ENCODE peak calls at places on chromosomes 2 and 18, in five cellular contexts. One of them, this sample, is unnamed.

GRCh38 chr2:160334028-160334729 is 134.1 kb upstream of the ITGB6 start:
- DNase-seq in activated CD4-positive, alpha-beta T cell treated with anti-CD3 and anti-CD28 coated beads, Interleukin-2, amount 50 U/mL, for 48 hours: peak
- DNase-seq in AML-193: no peak
- DNase-seq in right cardiac atrium: no peak
- DNase-seq in GM20000: no peak
- DNase-seq in this sample: no peak

GRCh38 chr18:77086656-77087390 is 45.8 kb downstream of the MBP start:
- DNase-seq in right cardiac atrium: peak
- DNase-seq in AML-193: no peak
- DNase-seq in GM20000: no peak
- DNase-seq in activated CD4-positive, alpha-beta T cell treated with anti-CD3 and anti-CD28 coated beads, Interleukin-2, amount 50 U/mL, for 48 hours: no peak
- DNase-seq in this sample: no peak

GRCh38 chr18:55407191-55407590 is 180.8 kb downstream of the TCF4 start:
- DNase-seq in GM20000: no peak
- DNase-seq in activated CD4-positive, alpha-beta T cell treated with anti-CD3 and anti-CD28 coated beads, Interleukin-2, amount 50 U/mL, for 48 hours: no peak
- DNase-seq in right cardiac atrium: no peak
- DNase-seq in AML-193: no peak
- DNase-seq in this sample: no peak

GRCh38 chr2:18871430-18871829 is 282.1 kb upstream of the NT5C1B start:
- DNase-seq in activated CD4-positive, alpha-beta T cell treated with anti-CD3 and anti-CD28 coated beads, Interleukin-2, amount 50 U/mL, for 48 hours: no peak
- DNase-seq in right cardiac atrium: no peak
- DNase-seq in AML-193: no peak
- DNase-seq in GM20000: no peak
- DNase-seq in this sample: no peak

GRCh38 chr2:167702227-167702626 is 545.2 kb downstream of the STK39 start:
- DNase-seq in GM20000: no peak
- DNase-seq in right cardiac atrium: no peak
- DNase-seq in AML-193: no peak
- DNase-seq in activated CD4-positive, alpha-beta T cell treated with anti-CD3 and anti-CD28 coated beads, Interleukin-2, amount 50 U/mL, for 48 hours: no peak
- DNase-seq in this sample: no peak

GRCh38 chr2:9071584-9072124 is 68.2 kb upstream of the MBOAT2 start:
- DNase-seq in activated CD4-positive, alpha-beta T cell treated with anti-CD3 and anti-CD28 coated beads, Interleukin-2, amount 50 U/mL, for 48 hours: no peak
- DNase-seq in GM20000: no peak
- DNase-seq in right cardiac atrium: no peak
- DNase-seq in AML-193: no peak
- DNase-seq in this sample: no peak

GRCh38 chr2:128196026-128196822 is 105.2 kb downstream of the UGGT1 start:
- DNase-seq in activated CD4-positive, alpha-beta T cell treated with anti-CD3 and anti-CD28 coated beads, Interleukin-2, amount 50 U/mL, for 48 hours: no peak
- DNase-seq in right cardiac atrium: no peak
- DNase-seq in GM20000: no peak
- DNase-seq in AML-193: no peak
- DNase-seq in this sample: no peak

GRCh38 chr18:50726960-50727589 is 92.7 kb downstream of the MRO start:
- DNase-seq in GM20000: peak
- DNase-seq in AML-193: no peak
- DNase-seq in activated CD4-positive, alpha-beta T cell treated with anti-CD3 and anti-CD28 coated beads, Interleukin-2, amount 50 U/mL, for 48 hours: no peak
- DNase-seq in right cardiac atrium: no peak
- DNase-seq in this sample: no peak

GRCh38 chr18:74271656-74272055 is 20.1 kb downstream of the CYB5A start:
- DNase-seq in AML-193: no peak
- DNase-seq in right cardiac atrium: no peak
- DNase-seq in activated CD4-positive, alpha-beta T cell treated with anti-CD3 and anti-CD28 coated beads, Interleukin-2, amount 50 U/mL, for 48 hours: no peak
- DNase-seq in GM20000: no peak
- DNase-seq in this sample: no peak

GRCh38 chr18:6054443-6054842 is 159.1 kb upstream of the TMEM200C start:
- DNase-seq in activated CD4-positive, alpha-beta T cell treated with anti-CD3 and anti-CD28 coated beads, Interleukin-2, amount 50 U/mL, for 48 hours: no peak
- DNase-seq in GM20000: no peak
- DNase-seq in right cardiac atrium: peak
- DNase-seq in AML-193: no peak
- DNase-seq in this sample: no peak

GRCh38 chr18:36372902-36373301 is 75.4 kb downstream of the FHOD3 start:
- DNase-seq in GM20000: no peak
- DNase-seq in activated CD4-positive, alpha-beta T cell treated with anti-CD3 and anti-CD28 coated beads, Interleukin-2, amount 50 U/mL, for 48 hours: no peak
- DNase-seq in AML-193: peak
- DNase-seq in right cardiac atrium: no peak
- DNase-seq in this sample: no peak

GRCh38 chr2:237413293-237414055 is 490 bp downstream of the COL6A3 start:
- DNase-seq in activated CD4-positive, alpha-beta T cell treated with anti-CD3 and anti-CD28 coated beads, Interleukin-2, amount 50 U/mL, for 48 hours: no peak
- DNase-seq in right cardiac atrium: peak
- DNase-seq in GM20000: no peak
- DNase-seq in AML-193: no peak
- DNase-seq in this sample: no peak

GRCh38 chr18:45456076-45457066 is 158.9 kb upstream of the SLC14A2 start:
- DNase-seq in right cardiac atrium: peak
- DNase-seq in AML-193: peak
- DNase-seq in activated CD4-positive, alpha-beta T cell treated with anti-CD3 and anti-CD28 coated beads, Interleukin-2, amount 50 U/mL, for 48 hours: no peak
- DNase-seq in GM20000: no peak
- DNase-seq in this sample: no peak

GRCh38 chr2:211181626-211182025 is 625.2 kb downstream of the CPS1 start:
- DNase-seq in AML-193: no peak
- DNase-seq in GM20000: no peak
- DNase-seq in right cardiac atrium: peak
- DNase-seq in activated CD4-positive, alpha-beta T cell treated with anti-CD3 and anti-CD28 coated beads, Interleukin-2, amount 50 U/mL, for 48 hours: no peak
- DNase-seq in this sample: no peak

GRCh38 chr2:141015339-141016047 is 1115.3 kb downstream of the LRP1B start:
- DNase-seq in GM20000: no peak
- DNase-seq in right cardiac atrium: peak
- DNase-seq in AML-193: no peak
- DNase-seq in activated CD4-positive, alpha-beta T cell treated with anti-CD3 and anti-CD28 coated beads, Interleukin-2, amount 50 U/mL, for 48 hours: no peak
- DNase-seq in this sample: no peak

GRCh38 chr2:55364189-55365055 is 55.2 kb downstream of the CCDC88A start:
- DNase-seq in GM20000: no peak
- DNase-seq in AML-193: peak
- DNase-seq in activated CD4-positive, alpha-beta T cell treated with anti-CD3 and anti-CD28 coated beads, Interleukin-2, amount 50 U/mL, for 48 hours: no peak
- DNase-seq in right cardiac atrium: no peak
- DNase-seq in this sample: no peak

GRCh38 chr2:205869439-205869838 is 187.1 kb downstream of the NRP2 start:
- DNase-seq in right cardiac atrium: no peak
- DNase-seq in activated CD4-positive, alpha-beta T cell treated with anti-CD3 and anti-CD28 coated beads, Interleukin-2, amount 50 U/mL, for 48 hours: no peak
- DNase-seq in AML-193: peak
- DNase-seq in GM20000: no peak
- DNase-seq in this sample: no peak

GRCh38 chr18:31508781-31509180 is 10.8 kb downstream of the DSG2 start:
- DNase-seq in activated CD4-positive, alpha-beta T cell treated with anti-CD3 and anti-CD28 coated beads, Interleukin-2, amount 50 U/mL, for 48 hours: no peak
- DNase-seq in right cardiac atrium: no peak
- DNase-seq in AML-193: no peak
- DNase-seq in GM20000: no peak
- DNase-seq in this sample: no peak

GRCh38 chr2:63614448-63614968 is 25.7 kb downstream of the MDH1 start:
- DNase-seq in AML-193: no peak
- DNase-seq in activated CD4-positive, alpha-beta T cell treated with anti-CD3 and anti-CD28 coated beads, Interleukin-2, amount 50 U/mL, for 48 hours: no peak
- DNase-seq in GM20000: no peak
- DNase-seq in right cardiac atrium: no peak
- DNase-seq in this sample: no peak

GRCh38 chr2:210593166-210593565 is 36.8 kb downstream of the CPS1 start:
- DNase-seq in right cardiac atrium: no peak
- DNase-seq in activated CD4-positive, alpha-beta T cell treated with anti-CD3 and anti-CD28 coated beads, Interleukin-2, amount 50 U/mL, for 48 hours: no peak
- DNase-seq in AML-193: no peak
- DNase-seq in GM20000: no peak
- DNase-seq in this sample: no peak

GRCh38 chr2:18365346-18365745 is 195.1 kb downstream of the RDH14 start:
- DNase-seq in activated CD4-positive, alpha-beta T cell treated with anti-CD3 and anti-CD28 coated beads, Interleukin-2, amount 50 U/mL, for 48 hours: no peak
- DNase-seq in right cardiac atrium: no peak
- DNase-seq in AML-193: no peak
- DNase-seq in GM20000: no peak
- DNase-seq in this sample: no peak

GRCh38 chr2:135162377-135162776 is 110.3 kb downstream of the RAB3GAP1 start:
- DNase-seq in AML-193: no peak
- DNase-seq in right cardiac atrium: no peak
- DNase-seq in GM20000: no peak
- DNase-seq in activated CD4-positive, alpha-beta T cell treated with anti-CD3 and anti-CD28 coated beads, Interleukin-2, amount 50 U/mL, for 48 hours: no peak
- DNase-seq in this sample: no peak

GRCh38 chr2:176066645-176067586 is 16.8 kb downstream of the EVX2 start:
- DNase-seq in GM20000: no peak
- DNase-seq in activated CD4-positive, alpha-beta T cell treated with anti-CD3 and anti-CD28 coated beads, Interleukin-2, amount 50 U/mL, for 48 hours: no peak
- DNase-seq in right cardiac atrium: no peak
- DNase-seq in AML-193: no peak
- DNase-seq in this sample: no peak

GRCh38 chr2:119169717-119170116 is 11.2 kb upstream of the C1QL2 start:
- DNase-seq in AML-193: no peak
- DNase-seq in activated CD4-positive, alpha-beta T cell treated with anti-CD3 and anti-CD28 coated beads, Interleukin-2, amount 50 U/mL, for 48 hours: no peak
- DNase-seq in GM20000: no peak
- DNase-seq in right cardiac atrium: no peak
- DNase-seq in this sample: no peak

GRCh38 chr2:226673314-226673723 is 126.3 kb downstream of the IRS1 start:
- DNase-seq in GM20000: no peak
- DNase-seq in AML-193: no peak
- DNase-seq in activated CD4-positive, alpha-beta T cell treated with anti-CD3 and anti-CD28 coated beads, Interleukin-2, amount 50 U/mL, for 48 hours: no peak
- DNase-seq in right cardiac atrium: peak
- DNase-seq in this sample: no peak

GRCh38 chr2:54161660-54162059 is 46.2 kb downstream of the ACYP2 start:
- DNase-seq in activated CD4-positive, alpha-beta T cell treated with anti-CD3 and anti-CD28 coated beads, Interleukin-2, amount 50 U/mL, for 48 hours: no peak
- DNase-seq in right cardiac atrium: no peak
- DNase-seq in AML-193: peak
- DNase-seq in GM20000: no peak
- DNase-seq in this sample: no peak

GRCh38 chr2:53381271-53381670 is 386.3 kb upstream of the CHAC2 start:
- DNase-seq in activated CD4-positive, alpha-beta T cell treated with anti-CD3 and anti-CD28 coated beads, Interleukin-2, amount 50 U/mL, for 48 hours: no peak
- DNase-seq in GM20000: no peak
- DNase-seq in AML-193: no peak
- DNase-seq in right cardiac atrium: peak
- DNase-seq in this sample: no peak

GRCh38 chr2:80256396-80257167 is 48.0 kb downstream of the LRRTM1 start:
- DNase-seq in AML-193: no peak
- DNase-seq in GM20000: no peak
- DNase-seq in right cardiac atrium: no peak
- DNase-seq in activated CD4-positive, alpha-beta T cell treated with anti-CD3 and anti-CD28 coated beads, Interleukin-2, amount 50 U/mL, for 48 hours: no peak
- DNase-seq in this sample: no peak

GRCh38 chr2:9250091-9250490 is 43.5 kb downstream of the ASAP2 start:
- DNase-seq in right cardiac atrium: no peak
- DNase-seq in activated CD4-positive, alpha-beta T cell treated with anti-CD3 and anti-CD28 coated beads, Interleukin-2, amount 50 U/mL, for 48 hours: no peak
- DNase-seq in AML-193: no peak
- DNase-seq in GM20000: no peak
- DNase-seq in this sample: no peak

GRCh38 chr2:236535024-236535423 is 34.6 kb upstream of the ACKR3 start:
- DNase-seq in GM20000: no peak
- DNase-seq in right cardiac atrium: peak
- DNase-seq in activated CD4-positive, alpha-beta T cell treated with anti-CD3 and anti-CD28 coated beads, Interleukin-2, amount 50 U/mL, for 48 hours: no peak
- DNase-seq in AML-193: no peak
- DNase-seq in this sample: no peak

GRCh38 chr2:222730346-222731065 is 59.0 kb downstream of the MOGAT1 start:
- DNase-seq in activated CD4-positive, alpha-beta T cell treated with anti-CD3 and anti-CD28 coated beads, Interleukin-2, amount 50 U/mL, for 48 hours: no peak
- DNase-seq in right cardiac atrium: no peak
- DNase-seq in GM20000: no peak
- DNase-seq in AML-193: no peak
- DNase-seq in this sample: no peak

GRCh38 chr18:2617974-2618373 is 37.6 kb upstream of the SMCHD1 start:
- DNase-seq in GM20000: no peak
- DNase-seq in AML-193: no peak
- DNase-seq in right cardiac atrium: no peak
- DNase-seq in activated CD4-positive, alpha-beta T cell treated with anti-CD3 and anti-CD28 coated beads, Interleukin-2, amount 50 U/mL, for 48 hours: no peak
- DNase-seq in this sample: no peak

GRCh38 chr2:152694161-152694661 is 23.1 kb downstream of the PRPF40A start:
- DNase-seq in GM20000: no peak
- DNase-seq in right cardiac atrium: no peak
- DNase-seq in AML-193: no peak
- DNase-seq in activated CD4-positive, alpha-beta T cell treated with anti-CD3 and anti-CD28 coated beads, Interleukin-2, amount 50 U/mL, for 48 hours: peak
- DNase-seq in this sample: no peak

GRCh38 chr2:162677476-162677875 is 161.1 kb downstream of the KCNH7 start:
- DNase-seq in right cardiac atrium: no peak
- DNase-seq in activated CD4-positive, alpha-beta T cell treated with anti-CD3 and anti-CD28 coated beads, Interleukin-2, amount 50 U/mL, for 48 hours: no peak
- DNase-seq in GM20000: no peak
- DNase-seq in AML-193: no peak
- DNase-seq in this sample: no peak

GRCh38 chr2:164514491-164514890 is 106.8 kb downstream of the GRB14 start:
- DNase-seq in activated CD4-positive, alpha-beta T cell treated with anti-CD3 and anti-CD28 coated beads, Interleukin-2, amount 50 U/mL, for 48 hours: no peak
- DNase-seq in GM20000: no peak
- DNase-seq in AML-193: no peak
- DNase-seq in right cardiac atrium: no peak
- DNase-seq in this sample: no peak

GRCh38 chr2:74735544-74735943 is 81.5 kb downstream of the SEMA4F start:
- DNase-seq in activated CD4-positive, alpha-beta T cell treated with anti-CD3 and anti-CD28 coated beads, Interleukin-2, amount 50 U/mL, for 48 hours: no peak
- DNase-seq in AML-193: no peak
- DNase-seq in right cardiac atrium: no peak
- DNase-seq in GM20000: no peak
- DNase-seq in this sample: no peak

GRCh38 chr2:38603402-38604265 is 906 bp upstream of the HNRNPLL start:
- DNase-seq in right cardiac atrium: peak
- DNase-seq in AML-193: peak
- DNase-seq in GM20000: peak
- DNase-seq in activated CD4-positive, alpha-beta T cell treated with anti-CD3 and anti-CD28 coated beads, Interleukin-2, amount 50 U/mL, for 48 hours: peak
- DNase-seq in this sample: peak

GRCh38 chr2:162929571-162929970 is 91.0 kb upstream of the KCNH7 start:
- DNase-seq in GM20000: no peak
- DNase-seq in right cardiac atrium: no peak
- DNase-seq in activated CD4-positive, alpha-beta T cell treated with anti-CD3 and anti-CD28 coated beads, Interleukin-2, amount 50 U/mL, for 48 hours: no peak
- DNase-seq in AML-193: no peak
- DNase-seq in this sample: no peak

This sample was measured in T-cell.